ENCODE peak calls at places on chromosomes 6 and 20, in ten cellular contexts. N, B, F, E, O, W, Y, J, Z and C are unnamed samples.

GRCh38 chr6:105510746-105511145 is 107.9 kb upstream of the PREP start:
- DNase-seq in B (no peak), J (no peak), Z (no peak), O (peak), F (no peak), E (no peak), Y (no peak), N (no peak), W (no peak), C (no peak)

GRCh38 chr20:45835230-45836224 is 1.9 kb downstream of the SNX21 start:
- DNase-seq in Z (peak), Y (no peak), J (no peak), B (no peak), E (peak), N (no peak), F (peak), W (no peak), O (peak), C (peak)

GRCh38 chr6:31037692-31038091 is 27.4 kb downstream of the MUC22 start:
- DNase-seq in W (no peak), N (no peak), Z (no peak), B (no peak), J (no peak), O (peak), F (peak), E (no peak), Y (no peak), C (peak)

GRCh38 chr20:49631856-49632418 is 64.0 kb upstream of the PTGIS start:
- DNase-seq in O (no peak), Z (no peak), W (no peak), B (no peak), E (no peak), J (no peak), Y (no peak), N (no peak), F (no peak), C (no peak)

GRCh38 chr20:5402903-5403531 is 86.3 kb upstream of the PROKR2 start:
- DNase-seq in Y (no peak), J (peak), F (no peak), W (no peak), O (peak), N (peak), Z (no peak), B (no peak), E (peak), C (peak)

GRCh38 chr6:16243055-16243454 is 4.7 kb downstream of the GMPR start:
- DNase-seq in E (peak), Z (no peak), N (no peak), B (no peak), W (no peak), O (peak), Y (no peak), F (no peak), J (no peak), C (peak)

GRCh38 chr6:90537027-90537426 is 49.8 kb downstream of the MAP3K7 start:
- DNase-seq in Y (no peak), F (peak), O (peak), Z (no peak), W (no peak), J (no peak), E (no peak), N (no peak), B (no peak), C (peak)

GRCh38 chr20:35329435-35330139 is 37.4 kb upstream of the FAM83C start:
- DNase-seq in E (no peak), O (peak), Z (no peak), J (peak), N (no peak), W (no peak), F (peak), Y (no peak), B (no peak), C (peak)

GRCh38 chr6:97524846-97525245 is 241.8 kb upstream of the MMS22L start:
- DNase-seq in B (no peak), O (peak), E (no peak), Y (no peak), J (peak), W (no peak), Z (no peak), F (no peak), N (no peak), C (peak)